ENCODE peak calls at places on chromosomes 12 and 14, in four cellular contexts. Y is right lobe of liver, W is transverse colon, Z is cardiac fibroblast. S is an unnamed sample.
A peak's percentile ranks its signal among the peaks of the same experiment; 100 is the strongest.

GRCh38 chr12:101779626-101780025 is 40.4 kb upstream of the SYCP3 start:
- DNase-seq in Y (no peak), W (no peak), Z (no peak), S (no peak)

GRCh38 chr14:88868558-88869159 is 44.2 kb downstream of the TTC8 start:
- DNase-seq in Y (no peak), W (no peak), Z (peak; percentile 33), S (no peak)

GRCh38 chr14:79404874-79405273 is 806.4 kb downstream of the DIO2 start:
- DNase-seq in Y (no peak), W (no peak), Z (no peak), S (no peak)

GRCh38 chr12:83641789-83642188 is 955.1 kb downstream of the TMTC2 start:
- DNase-seq in Y (no peak), W (no peak), Z (no peak), S (no peak)

GRCh38 chr12:29510591-29511174 is 13.2 kb upstream of the OVCH1 start:
- DNase-seq in Y (no peak), W (no peak), Z (no peak), S (no peak)

GRCh38 chr14:81565441-81566290 is 32.0 kb upstream of the SEL1L start:
- DNase-seq in Y (no peak), W (no peak), Z (peak; percentile 29), S (no peak)

GRCh38 chr12:93908846-93909592 is 231.8 kb downstream of the CRADD start:
- DNase-seq in Y (no peak), W (peak; percentile 51), Z (peak; percentile 78), S (no peak)

GRCh38 chr12:7638764-7639570 is 26.7 kb downstream of the APOBEC1 start:
- DNase-seq in Y (peak; percentile 60), W (peak; percentile 75), Z (peak; percentile 87), S (peak; percentile 84)

GRCh38 chr12:47877081-47877480 is 27.7 kb downstream of the VDR start:
- DNase-seq in Y (no peak), W (no peak), Z (no peak), S (no peak)

GRCh38 chr14:21070610-21071224 is 613 bp downstream of the ARHGEF40 start:
- DNase-seq in Y (peak; percentile 74), W (peak; percentile 74), Z (peak; percentile 55), S (peak; percentile 84)

GRCh38 chr12:130186631-130187269 is 24.5 kb downstream of the FZD10 start:
- DNase-seq in Y (no peak), W (no peak), Z (no peak), S (no peak)

GRCh38 chr12:6954754-6955461 is 3.8 kb downstream of the PTPN6 start:
- DNase-seq in Y (peak; percentile 51), W (no peak), Z (no peak), S (no peak)

GRCh38 chr12:117026921-117027250 is 72.3 kb downstream of the TESC start:
- DNase-seq in Y (no peak), W (no peak), Z (no peak), S (peak; percentile 78)

GRCh38 chr14:77707355-77707723 is 484 bp downstream of the ALKBH1 start:
- DNase-seq in Y (no peak), W (peak; percentile 54), Z (peak; percentile 51), S (no peak)

DNA sequence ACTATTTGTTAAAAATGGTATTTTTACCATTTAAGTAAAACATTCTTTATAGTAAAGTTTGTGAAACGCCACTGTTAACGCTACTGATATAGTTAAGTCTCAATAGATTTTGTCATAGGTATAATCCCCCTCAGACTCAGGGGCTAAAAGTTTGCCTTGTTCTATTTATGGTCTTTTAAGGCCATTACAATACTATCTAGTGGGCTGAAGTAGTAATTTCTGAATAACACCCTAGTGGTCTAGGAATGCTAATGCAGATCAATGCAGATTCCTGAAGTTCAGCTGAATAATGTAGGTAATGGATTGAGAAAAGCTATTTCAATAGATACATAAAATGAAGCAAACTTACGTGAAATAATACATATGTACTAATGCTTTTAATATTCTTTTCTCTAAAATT is 989.3 kb upstream of the NOVA1 start:
- DNase-seq in Y (no peak), W (no peak), Z (no peak), S (no peak)
- TF ChIP-seq CTCF in Y (no peak), W (no peak), Z (no peak), S (no peak)

GRCh38 chr12:123599721-123600120 is 2.2 kb upstream of the DDX55 start:
- DNase-seq in Y (no peak), W (no peak), Z (no peak), S (no peak)

GRCh38 chr12:123598522-123598921 is 3.4 kb upstream of the DDX55 start:
- DNase-seq in Y (no peak), W (no peak), Z (no peak), S (no peak)

GRCh38 chr12:123602651-123603195 is 824 bp downstream of the DDX55 start:
- DNase-seq in Y (no peak), W (no peak), Z (peak; percentile 13), S (no peak)

GRCh38 chr12:123599310-123599709 is 2.6 kb upstream of the DDX55 start:
- DNase-seq in Y (no peak), W (no peak), Z (no peak), S (no peak)

DNA sequence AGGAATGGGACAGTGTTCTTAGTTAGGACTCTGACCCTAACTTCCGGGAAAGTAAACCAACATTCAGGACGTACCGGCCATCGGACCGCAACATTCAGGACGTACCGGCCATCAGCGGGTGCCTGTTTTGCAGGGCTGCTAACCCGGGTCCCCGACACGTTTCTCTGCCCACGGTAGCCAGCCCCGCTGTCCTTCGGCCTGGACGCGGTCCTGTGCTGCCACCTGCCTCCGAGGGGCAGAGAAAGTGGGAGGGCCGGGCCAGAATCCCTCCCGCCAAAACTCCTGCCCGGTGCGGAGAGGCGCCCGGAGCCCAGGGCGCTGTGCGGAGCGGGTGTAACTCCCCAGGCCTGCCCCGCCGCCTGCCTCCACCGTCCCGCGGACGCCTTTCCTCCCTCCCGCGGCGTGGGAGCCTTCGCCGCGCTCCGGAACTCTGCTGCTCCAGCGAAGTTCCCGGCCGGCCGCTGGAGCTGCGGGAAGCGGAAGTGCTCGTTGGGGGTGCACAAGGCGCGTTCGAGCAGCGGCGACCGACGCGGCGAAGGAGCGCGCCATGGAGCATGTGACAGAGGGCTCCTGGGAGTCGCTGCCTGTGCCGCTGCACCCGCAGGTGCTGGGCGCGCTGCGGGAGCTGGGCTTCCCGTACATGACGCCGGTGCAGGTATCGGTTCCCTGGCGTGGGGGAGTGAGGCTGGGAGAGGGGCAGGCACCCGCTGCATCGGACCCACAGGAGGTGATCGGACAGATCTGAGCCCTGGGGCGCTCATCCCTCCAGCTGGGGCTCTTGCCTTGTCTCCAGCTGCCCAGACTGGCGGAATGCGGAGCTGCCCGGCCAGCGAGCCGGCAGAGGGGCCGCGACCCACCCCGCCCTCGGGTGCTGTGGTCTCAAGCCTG is at the start of gene DDX55:
- DNase-seq in Y (peak; percentile 89), W (peak; percentile 84), Z (peak; percentile 86), S (peak; percentile 95)
- TF ChIP-seq CTCF in Y (peak; percentile 68), W (peak; percentile 32), Z (peak; percentile 35), S (peak; percentile 32)

GRCh38 chr14:69938751-69939150 is 59.5 kb downstream of the SMOC1 start:
- DNase-seq in Y (no peak), W (no peak), Z (no peak), S (no peak)
- TF ChIP-seq CTCF in Y (no peak), W (no peak), Z (no peak), S (no peak)

DNA sequence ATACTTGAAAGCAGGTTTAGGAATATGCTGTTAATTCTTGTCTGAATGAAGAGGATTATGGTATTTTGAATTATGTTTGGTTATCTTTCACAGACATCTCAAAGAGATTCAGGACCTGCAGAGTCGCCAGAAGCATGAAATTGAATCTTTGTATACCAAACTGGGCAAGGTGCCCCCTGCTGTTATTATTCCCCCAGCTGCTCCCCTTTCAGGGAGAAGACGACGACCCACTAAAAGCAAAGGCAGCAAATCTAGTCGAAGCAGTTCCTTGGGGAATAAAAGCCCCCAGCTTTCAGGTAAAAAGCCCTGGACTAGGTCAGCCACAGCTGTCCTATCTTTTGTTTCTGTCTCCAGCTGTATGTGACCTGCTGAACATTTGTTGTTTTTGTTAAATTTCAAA is 52.1 kb downstream of the RAD52 start:
- DNase-seq in Y (no peak), W (no peak), Z (no peak), S (no peak)
- TF ChIP-seq CTCF in Y (no peak), W (no peak), Z (no peak), S (no peak)

GRCh38 chr12:57726151-57726883 is 12.2 kb downstream of the AGAP2 start:
- DNase-seq in Y (peak; percentile 57), W (peak; percentile 87), Z (peak; percentile 86), S (peak; percentile 93)

GRCh38 chr12:57727758-57728395 is 10.7 kb downstream of the AGAP2 start:
- DNase-seq in Y (peak; percentile 55), W (no peak), Z (no peak), S (peak; percentile 74)

GRCh38 chr12:57725851-57726150 is 12.7 kb downstream of the AGAP2 start:
- DNase-seq in Y (no peak), W (no peak), Z (no peak), S (no peak)

GRCh38 chr12:57724936-57725740 is 13.4 kb downstream of the AGAP2 start:
- DNase-seq in Y (no peak), W (no peak), Z (no peak), S (no peak)

DNA sequence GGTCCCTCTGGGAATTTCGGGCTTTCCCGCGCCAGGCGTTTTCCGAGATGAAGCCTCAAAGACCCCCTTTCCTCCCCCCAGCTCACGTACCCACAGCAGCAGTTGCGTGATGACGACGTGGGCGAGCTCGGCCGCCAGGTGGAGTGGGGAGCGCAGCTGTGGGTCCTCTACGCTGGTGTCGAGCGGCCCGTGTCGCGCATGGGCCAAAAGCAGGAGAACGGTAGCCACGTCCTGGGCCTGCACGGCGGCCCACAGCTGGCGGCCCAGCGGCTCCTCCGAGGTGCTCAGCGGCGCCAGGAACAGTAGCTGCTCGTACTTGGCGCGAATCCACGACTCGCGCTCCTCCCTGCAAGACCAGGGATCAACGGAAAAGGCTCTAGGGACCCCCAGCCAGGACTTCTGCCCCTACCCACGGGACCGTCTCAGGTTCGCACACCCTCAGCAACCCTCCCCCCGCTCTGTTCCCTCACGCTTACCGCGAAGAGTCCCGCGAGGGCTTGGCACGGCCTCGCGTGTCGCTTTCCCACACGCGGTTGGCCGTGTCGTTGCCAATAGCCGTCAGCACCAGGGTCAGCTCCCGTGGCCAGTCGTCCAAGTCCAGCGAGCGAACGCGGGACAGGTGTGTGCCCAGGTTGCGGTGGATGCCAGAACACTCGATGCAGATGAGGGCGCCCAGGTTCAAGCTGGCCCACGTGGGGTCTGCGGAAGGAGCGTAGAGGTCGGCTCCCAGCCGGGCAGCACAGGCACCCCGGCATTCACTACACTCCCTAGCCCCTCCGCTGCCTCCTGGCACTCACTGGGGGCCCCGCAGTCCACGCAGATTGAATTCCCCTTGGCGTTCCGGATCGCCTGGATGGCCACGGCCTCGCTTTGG is 11.4 kb downstream of the AGAP2 start:
- DNase-seq in Y (peak; percentile 64), W (peak; percentile 33), Z (peak; percentile 52), S (peak; percentile 88)
- TF ChIP-seq CTCF in Y (no peak), W (peak; percentile 36), Z (peak; percentile 42), S (no peak)

DNA sequence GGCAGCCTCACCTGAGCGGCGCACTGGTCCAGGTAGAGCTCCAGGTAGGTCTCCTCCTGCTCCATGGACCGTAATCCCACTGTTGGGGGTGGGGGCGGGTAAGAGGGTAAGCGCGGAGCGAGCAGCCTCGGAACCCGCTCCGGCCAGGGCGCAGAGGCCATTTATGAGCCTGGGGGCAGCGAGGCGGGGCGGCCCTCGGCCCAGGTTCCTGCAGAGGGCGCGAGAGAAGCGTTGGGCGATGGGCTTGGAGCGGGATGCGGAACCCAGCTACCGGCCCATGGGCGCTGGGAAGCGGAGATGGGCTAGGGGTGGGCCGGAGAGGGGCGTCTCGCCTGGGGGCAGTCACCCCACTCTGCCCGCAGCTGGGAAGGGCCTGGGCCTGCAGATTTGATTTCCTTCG is at the start of gene TBPL2:
- DNase-seq in Y (no peak), W (no peak), Z (no peak), S (no peak)
- TF ChIP-seq CTCF in Y (no peak), W (no peak), Z (peak; percentile 32), S (no peak)